ENCODE peak calls at places on chromosomes 12 and 14, in seven cellular contexts. Y, F, U, R, B, K and T are unnamed samples.

GRCh38 chr14:90580381-90581335 is 183.8 kb downstream of the CALM1 start:
- DNase-seq in Y (peak; percentile 20), F (no peak), U (no peak), R (no peak), B (no peak), K (peak; percentile 71), T (no peak)

GRCh38 chr12:90023207-90023870 is 314.7 kb upstream of the ATP2B1 start:
- DNase-seq in Y (no peak), F (no peak), U (no peak), R (peak; percentile 55), B (no peak), K (peak; percentile 6), T (no peak)

GRCh38 chr12:9813821-9814798 is 13.2 kb upstream of the KLRF1 start:
- DNase-seq in Y (peak; percentile 66), F (peak; percentile 98), U (peak; percentile 82), R (peak; percentile 43), B (peak; percentile 79), K (peak; percentile 58), T (peak; percentile 88)

GRCh38 chr12:126404293-126404851 is 1339.1 kb downstream of the AACS start:
- DNase-seq in Y (no peak), F (no peak), U (no peak), R (peak; percentile 74), B (no peak), K (no peak), T (no peak)

GRCh38 chr14:106490442-106490841 is 964.1 kb downstream of the TMEM121 start:
- DNase-seq in Y (no peak), F (no peak), U (no peak), R (no peak), B (no peak), K (no peak), T (no peak)

GRCh38 chr14:75879031-75879430 is 102.8 kb downstream of the TGFB3 start:
- DNase-seq in Y (no peak), F (no peak), U (no peak), R (peak; percentile 91), B (no peak), K (no peak), T (no peak)

GRCh38 chr14:89244720-89245119 is 172.3 kb downstream of the FOXN3 start:
- DNase-seq in Y (no peak), F (no peak), U (no peak), R (no peak), B (no peak), K (no peak), T (no peak)

GRCh38 chr12:102631274-102631673 is 150.9 kb upstream of the IGF1 start:
- DNase-seq in Y (no peak), F (no peak), U (no peak), R (peak; percentile 6), B (no peak), K (no peak), T (no peak)

GRCh38 chr12:10511756-10512355 is 6.2 kb downstream of the EIF2S3B start:
- DNase-seq in Y (no peak), F (no peak), U (no peak), R (no peak), B (no peak), K (no peak), T (no peak)

GRCh38 chr12:63875703-63876102 is 31.2 kb downstream of the SRGAP1 start:
- DNase-seq in Y (no peak), F (no peak), U (no peak), R (no peak), B (no peak), K (no peak), T (no peak)

GRCh38 chr12:29234965-29235364 is 85.9 kb downstream of the FAR2 start:
- DNase-seq in Y (no peak), F (no peak), U (no peak), R (peak; percentile 76), B (no peak), K (no peak), T (no peak)

GRCh38 chr12:86662464-86662863 is 406.3 kb upstream of the MGAT4C start:
- DNase-seq in Y (no peak), F (no peak), U (no peak), R (no peak), B (no peak), K (no peak), T (no peak)

GRCh38 chr14:85580536-85581165 is 50.7 kb downstream of the FLRT2 start:
- DNase-seq in Y (no peak), F (no peak), U (no peak), R (no peak), B (no peak), K (no peak), T (no peak)

GRCh38 chr14:63777024-63777423 is 49.2 kb upstream of the SGPP1 start:
- DNase-seq in Y (no peak), F (no peak), U (no peak), R (peak; percentile 72), B (no peak), K (no peak), T (no peak)

GRCh38 chr14:24063263-24063836 is 8.0 kb upstream of the CPNE6 start:
- DNase-seq in Y (no peak), F (peak; percentile 50), U (no peak), R (peak; percentile 9), B (no peak), K (no peak), T (no peak)

GRCh38 chr14:32633214-32633864 is 304.2 kb downstream of the AKAP6 start:
- DNase-seq in Y (no peak), F (no peak), U (no peak), R (no peak), B (no peak), K (no peak), T (no peak)

GRCh38 chr12:24404086-24404815 is 454.8 kb upstream of the SOX5 start:
- DNase-seq in Y (no peak), F (no peak), U (no peak), R (no peak), B (no peak), K (no peak), T (no peak)

GRCh38 chr12:62799126-62799736 is 135.7 kb downstream of the PPM1H start:
- DNase-seq in Y (peak; percentile 83), F (no peak), U (peak; percentile 23), R (peak; percentile 87), B (peak; percentile 51), K (peak; percentile 69), T (peak; percentile 31)

GRCh38 chr12:91965781-91966180 is 179.9 kb downstream of the BTG1 start:
- DNase-seq in Y (no peak), F (no peak), U (no peak), R (no peak), B (no peak), K (no peak), T (no peak)
- H3K27ac ChIP-seq in Y (no peak overlapping the region), F (no peak overlapping the region), U (no peak overlapping the region), R (no peak overlapping the region), B (no peak overlapping the region), K (no peak overlapping the region), T (no peak overlapping the region)

DNA sequence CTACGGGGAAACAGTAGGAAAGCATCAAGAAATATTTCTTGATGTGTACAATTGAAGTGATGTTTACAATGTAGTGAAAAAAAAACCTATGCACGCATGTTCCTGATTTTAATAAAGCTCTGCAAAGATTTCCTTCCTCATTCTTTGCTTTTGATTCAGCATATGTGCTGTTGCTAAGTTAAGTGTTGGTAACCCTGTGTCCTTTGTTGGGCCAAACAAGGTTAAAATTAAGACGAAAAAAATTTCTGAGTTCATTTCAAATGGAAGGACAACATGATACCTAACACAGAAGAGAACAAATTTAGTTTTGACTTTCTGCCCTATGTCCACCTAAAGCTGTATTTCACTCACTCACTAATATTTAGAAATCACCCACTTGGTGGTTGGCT is 62.8 kb downstream of the PPP2R5C start:
- DNase-seq in Y (no peak), F (no peak), U (no peak), R (no peak), B (no peak), K (no peak), T (no peak)
- H3K4me3 ChIP-seq in Y (no peak overlapping the region), F (peak overlapping the region; percentile 8), U (peak overlapping the region; percentile 87), R (no peak overlapping the region), B (no peak overlapping the region), K (no peak overlapping the region), T (peak overlapping the region; percentile 61)

DNA sequence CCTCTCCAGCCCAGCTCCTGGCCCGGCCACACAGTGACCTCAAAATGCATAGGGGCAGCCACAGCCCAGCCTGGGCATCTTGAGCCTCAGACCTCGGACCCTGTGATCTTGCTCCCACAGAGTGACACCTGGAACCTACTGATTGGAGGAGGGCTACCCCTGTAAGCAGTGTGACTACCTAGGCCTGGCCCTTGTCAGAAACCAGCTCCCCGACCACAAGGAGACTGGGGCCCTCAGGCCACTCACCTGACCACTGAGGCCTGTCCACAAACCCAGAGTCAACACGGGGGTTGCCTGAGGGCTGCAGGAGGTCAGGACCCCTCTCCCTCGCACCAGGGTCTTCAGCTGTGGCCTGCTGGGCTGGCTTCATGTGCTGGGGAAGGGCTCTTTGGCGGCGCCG is 9.0 kb downstream of the ANHX start:
- DNase-seq in Y (no peak), F (no peak), U (no peak), R (no peak), B (no peak), K (no peak), T (no peak)
- H3K9me3 ChIP-seq in Y (no peaks in the 10 kb centered on the region), F (no peaks in the 10 kb centered on the region), U (no peaks in the 10 kb centered on the region), R (no peaks in the 10 kb centered on the region), B (peaks cover 77% of the 10 kb centered on the region), K (no peaks in the 10 kb centered on the region), T (no peaks in the 10 kb centered on the region)

GRCh38 chr12:121239704-121240420 is 29.9 kb downstream of the P2RX4 start:
- DNase-seq in Y (no peak), F (peak; percentile 44), U (no peak), R (no peak), B (no peak), K (no peak), T (no peak)
- H3K27ac ChIP-seq in Y (no peak overlapping the region), F (peak overlapping the region; percentile 80), U (peak overlapping the region; percentile 49), R (no peak overlapping the region), B (peak overlapping the region; percentile 67), K (peak overlapping the region; percentile 47), T (peak overlapping the region; percentile 85)

GRCh38 chr14:96980835-96981234 is 183.7 kb downstream of the VRK1 start:
- DNase-seq in Y (no peak), F (no peak), U (no peak), R (no peak), B (no peak), K (no peak), T (no peak)

GRCh38 chr14:96975116-96975515 is 177.9 kb downstream of the VRK1 start:
- DNase-seq in Y (no peak), F (no peak), U (no peak), R (no peak), B (no peak), K (no peak), T (no peak)

GRCh38 chr14:96979611-96980074 is 182.5 kb downstream of the VRK1 start:
- DNase-seq in Y (peak; percentile 43), F (no peak), U (no peak), R (no peak), B (no peak), K (no peak), T (no peak)

GRCh38 chr14:96978525-96979272 is 181.5 kb downstream of the VRK1 start:
- DNase-seq in Y (peak; percentile 18), F (no peak), U (no peak), R (no peak), B (no peak), K (no peak), T (no peak)
- H3K4me3 ChIP-seq in Y (no peak overlapping the region), F (no peak overlapping the region), U (no peak overlapping the region), R (no peak overlapping the region), B (no peak overlapping the region), K (no peak overlapping the region), T (no peak overlapping the region)

GRCh38 chr12:37548266-37548805 is 768.2 kb upstream of the ALG10B start:
- DNase-seq in Y (no peak), F (no peak), U (no peak), R (no peak), B (no peak), K (no peak), T (no peak)
- H3K9me3 ChIP-seq in Y (no peaks in the 10 kb centered on the region), F (no peaks in the 10 kb centered on the region), U (no peaks in the 10 kb centered on the region), R (no peaks in the 10 kb centered on the region), B (peaks cover 51% of the 10 kb centered on the region), K (no peaks in the 10 kb centered on the region), T (no peaks in the 10 kb centered on the region)